ENCODE peak calls at places on chromosomes 2 and 18, in seven cellular contexts. T is HepG2, U is H1, C is HCT116, R is K562, O is SK-N-SH, Y is GM12878. V is an unnamed sample.

GRCh38 chr2:237061356-237061755 is 24.3 kb upstream of the COPS8 start:
- DNase-seq in T (no peak), U (no peak), C (no peak), Y (no peak), O (no peak), R (no peak), V (no peak)

GRCh38 chr2:36329746-36330145 is 25.8 kb upstream of the CRIM1 start:
- DNase-seq in Y (no peak), O (no peak), R (no peak), T (peak), U (no peak), C (no peak), V (peak)

GRCh38 chr2:43539991-43540860 is 55.6 kb downstream of the THADA start:
- DNase-seq in Y (no peak), U (no peak), T (no peak), C (no peak), O (no peak), R (no peak), V (no peak)

GRCh38 chr2:144414324-144414845 is 105.5 kb downstream of the ZEB2 start:
- DNase-seq in O (no peak), U (no peak), R (no peak), C (no peak), T (no peak), Y (no peak), V (no peak)

GRCh38 chr2:121567957-121568409 is 37.3 kb downstream of the RNU4ATAC start:
- DNase-seq in R (no peak), O (no peak), Y (no peak), U (no peak), T (peak), C (no peak), V (no peak)

GRCh38 chr2:64112016-64112415 is 32.2 kb downstream of the PELI1 start:
- DNase-seq in R (no peak), Y (no peak), U (no peak), T (no peak), C (no peak), O (no peak), V (no peak)

GRCh38 chr18:61697306-61697909 is 195.4 kb downstream of the RNF152 start:
- DNase-seq in O (no peak), C (no peak), Y (no peak), T (no peak), U (no peak), R (no peak), V (no peak)

GRCh38 chr2:24083567-24084385 is 858 bp downstream of the TP53I3 start:
- DNase-seq in Y (peak), C (peak), T (peak), R (peak), O (peak), U (no peak), V (peak)

GRCh38 chr2:134359367-134360081 is 105.7 kb downstream of the MGAT5 start:
- DNase-seq in Y (no peak), T (peak), R (no peak), C (peak), U (no peak), O (peak), V (no peak)

GRCh38 chr2:71935291-71935848 is 212.3 kb downstream of the CYP26B1 start:
- DNase-seq in C (no peak), O (peak), U (peak), R (peak), T (no peak), Y (no peak), V (no peak)

GRCh38 chr2:224930124-224930523 is 112.1 kb downstream of the DOCK10 start:
- DNase-seq in Y (no peak), C (no peak), T (no peak), O (no peak), R (no peak), U (no peak), V (no peak)

GRCh38 chr2:107361951-107362350 is 464.7 kb upstream of the RGPD4 start:
- DNase-seq in R (no peak), T (no peak), O (no peak), U (no peak), C (no peak), Y (no peak), V (no peak)

GRCh38 chr2:109715302-109715937 is 78.7 kb upstream of the RGPD5 start:
- DNase-seq in O (no peak), C (no peak), Y (no peak), T (peak), R (no peak), U (no peak), V (no peak)

GRCh38 chr2:9752441-9753275 is 90.6 kb upstream of the TAF1B start:
- DNase-seq in R (peak), U (no peak), T (peak), Y (no peak), C (peak), O (no peak), V (no peak)

GRCh38 chr2:177335917-177336450 is 56.6 kb upstream of the AGPS start:
- DNase-seq in U (no peak), O (no peak), R (no peak), C (no peak), T (no peak), Y (no peak), V (no peak)

GRCh38 chr2:120949957-120950590 is 214.4 kb downstream of the GLI2 start:
- DNase-seq in U (no peak), T (no peak), Y (no peak), O (no peak), R (no peak), C (no peak), V (no peak)

GRCh38 chr2:173545364-173545734 is 190.7 kb downstream of the CDCA7 start:
- DNase-seq in C (no peak), U (no peak), R (no peak), T (no peak), O (no peak), Y (no peak), V (no peak)

GRCh38 chr18:79961527-79962291 is 2.7 kb upstream of the HSBP1L1 start:
- DNase-seq in Y (no peak), T (peak), R (peak), C (no peak), O (no peak), U (no peak), V (no peak)
- TF ChIP-seq JUND in Y (no peak), T (no peak), R (no peak), C (no peak), O (no peak), U (no peak), V (no peak)

GRCh38 chr2:149427371-149427770 is 97.0 kb downstream of the LYPD6 start:
- DNase-seq in T (no peak), R (no peak), O (no peak), Y (no peak), U (no peak), C (no peak), V (peak)

GRCh38 chr2:149428783-149429182 is 98.4 kb downstream of the LYPD6 start:
- DNase-seq in T (no peak), C (no peak), R (no peak), U (no peak), O (no peak), Y (no peak), V (no peak)

DNA sequence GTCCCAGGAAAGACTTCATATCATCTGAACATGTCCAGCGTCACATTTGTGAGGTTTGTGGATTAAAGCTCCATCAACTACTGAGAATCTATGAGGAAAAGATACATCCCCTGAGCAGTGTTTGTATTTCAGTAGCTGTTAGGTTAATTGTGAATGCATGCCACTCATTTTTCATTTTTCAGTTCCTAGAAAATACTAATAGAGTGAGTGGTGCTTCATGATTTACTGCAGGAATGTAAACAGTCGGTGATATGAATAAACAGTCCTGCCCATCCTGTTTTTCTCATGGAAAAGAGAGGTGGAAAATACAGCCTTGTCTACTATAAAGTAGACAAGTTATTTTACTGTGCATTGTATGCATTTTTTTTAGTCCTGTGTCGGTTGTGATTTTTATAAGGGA is 101.0 kb downstream of the LYPD6 start:
- DNase-seq in T (no peak), Y (no peak), R (no peak), C (no peak), U (no peak), O (no peak), V (no peak)
- TF ChIP-seq JUND in T (no peak), Y (no peak), R (no peak), C (no peak), U (no peak), O (no peak), V (no peak)

GRCh38 chr2:227462463-227462951 is 9.4 kb upstream of the AGFG1 start:
- DNase-seq in O (no peak), C (no peak), T (no peak), R (no peak), U (no peak), Y (no peak), V (no peak)
- TF ChIP-seq JUND in O (no peak), C (no peak), T (no peak), R (no peak), U (no peak), Y (no peak), V (no peak)

GRCh38 chr2:207502199-207502598 is 27.6 kb upstream of the CREB1 start:
- DNase-seq in R (no peak), O (no peak), T (no peak), U (no peak), C (no peak), Y (no peak), V (no peak)

GRCh38 chr2:207498427-207498826 is 31.3 kb upstream of the CREB1 start:
- DNase-seq in C (no peak), Y (no peak), R (no peak), U (no peak), T (no peak), O (no peak), V (no peak)

GRCh38 chr2:207501797-207502196 is 28.0 kb upstream of the CREB1 start:
- DNase-seq in T (no peak), O (no peak), Y (no peak), C (no peak), R (no peak), U (no peak), V (no peak)

GRCh38 chr2:207502799-207503198 is 27.0 kb upstream of the CREB1 start:
- DNase-seq in T (no peak), U (no peak), R (no peak), O (no peak), C (no peak), Y (no peak), V (no peak)

DNA sequence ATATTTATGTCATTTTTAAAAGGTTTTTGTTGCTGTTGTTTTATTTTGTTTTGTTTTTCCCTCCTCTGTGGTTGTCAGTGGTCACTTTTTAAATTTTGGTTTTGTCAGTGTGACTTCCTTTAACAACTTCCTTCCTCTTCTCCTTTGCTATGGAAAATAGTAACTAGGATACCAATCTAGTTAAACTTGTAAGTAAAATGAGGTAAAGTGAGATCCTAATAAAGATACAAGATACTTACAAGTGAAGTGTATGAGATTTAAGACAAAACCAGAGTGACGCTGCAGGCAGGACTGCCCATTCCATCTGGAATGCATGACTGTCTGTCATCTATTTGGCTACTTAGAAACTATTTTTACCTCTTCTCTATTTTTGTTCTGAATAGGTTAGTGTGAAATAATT is 30.6 kb upstream of the CREB1 start:
- DNase-seq in R (no peak), Y (no peak), U (no peak), O (no peak), T (no peak), C (no peak), V (no peak)
- TF ChIP-seq JUND in R (no peak), Y (no peak), U (no peak), O (no peak), T (no peak), C (no peak), V (no peak)

DNA sequence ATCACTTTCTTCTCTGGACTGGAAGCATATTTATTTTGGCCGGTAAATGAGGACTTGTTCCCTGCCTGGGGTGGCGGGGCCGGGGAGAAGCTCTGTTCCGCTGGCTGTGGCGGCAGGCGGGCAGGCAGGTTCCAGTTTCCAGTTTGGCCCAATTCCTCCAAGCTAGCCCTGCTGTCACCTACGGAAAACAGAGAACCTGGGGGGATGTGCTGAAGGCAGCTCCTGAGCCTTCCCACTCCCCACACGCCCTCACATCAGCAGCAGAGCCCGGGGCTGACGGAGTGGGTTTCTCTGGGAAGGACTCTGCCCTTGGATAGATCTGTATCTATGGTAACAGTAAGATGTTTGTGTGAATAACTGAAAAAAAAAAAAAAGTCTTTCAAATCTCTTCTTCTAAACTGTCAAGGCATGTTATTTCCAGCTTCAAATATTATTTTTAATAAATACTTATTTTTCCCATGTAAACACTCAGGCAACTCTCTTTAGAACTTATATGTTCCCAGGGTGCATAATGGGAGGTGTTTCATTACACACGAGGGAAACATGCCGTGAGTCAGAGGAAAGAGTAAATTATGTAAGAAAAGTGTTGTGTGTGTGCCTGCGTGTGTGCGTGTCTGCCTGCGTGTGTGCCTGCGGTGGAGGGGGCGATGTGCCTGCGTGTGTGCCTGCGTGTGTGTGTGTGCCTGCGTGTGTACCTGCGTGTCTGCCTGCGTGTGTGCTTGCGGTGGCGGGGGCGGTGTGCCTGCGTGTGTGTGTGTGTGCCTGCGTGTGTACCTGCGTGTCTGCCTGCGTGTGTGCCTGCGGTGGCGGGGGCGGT is 116.1 kb upstream of the ZNF516 start:
- DNase-seq in R (no peak), C (no peak), T (no peak), O (peak), U (no peak), Y (no peak), V (peak)
- TF ChIP-seq JUND in R (no peak), C (no peak), T (no peak), O (no peak), U (no peak), Y (no peak), V (no peak)

GRCh38 chr2:75915851-75916634 is 205.3 kb upstream of the GCFC2 start:
- DNase-seq in Y (no peak), C (no peak), U (no peak), R (no peak), O (no peak), T (no peak), V (no peak)
- TF ChIP-seq JUND in Y (no peak), C (no peak), U (no peak), R (no peak), O (no peak), T (no peak), V (no peak)

DNA sequence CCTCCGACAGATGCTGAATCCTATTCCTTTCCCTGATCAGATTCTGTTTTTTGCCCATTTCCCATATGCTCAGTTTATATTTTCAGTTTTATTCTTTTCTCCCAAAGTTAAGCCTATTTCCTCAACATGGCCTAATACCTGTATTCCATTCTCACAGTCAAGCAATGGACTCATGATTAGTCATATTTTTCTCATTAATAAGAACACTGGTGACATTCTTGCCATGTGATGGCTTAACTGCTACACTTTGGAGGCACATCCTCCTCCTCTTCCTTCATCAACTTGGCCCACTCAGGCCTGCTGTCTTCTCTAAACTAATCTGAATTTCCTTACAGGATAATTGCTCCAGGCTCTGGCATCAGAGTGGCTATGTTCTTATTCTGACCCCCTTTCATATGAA is 679.1 kb downstream of the NYAP2 start:
- DNase-seq in O (no peak), U (no peak), C (no peak), T (no peak), Y (no peak), R (no peak), V (no peak)
- TF ChIP-seq JUND in O (no peak), U (no peak), C (no peak), T (no peak), Y (no peak), R (no peak), V (no peak)

GRCh38 chr2:50953021-50953420 is 78.9 kb downstream of the NRXN1 start:
- DNase-seq in Y (no peak), R (no peak), U (no peak), C (peak), O (no peak), T (peak), V (no peak)

GRCh38 chr2:50952596-50952995 is 79.3 kb downstream of the NRXN1 start:
- DNase-seq in C (peak), Y (no peak), U (no peak), R (no peak), T (no peak), O (no peak), V (no peak)

GRCh38 chr2:50951416-50951815 is 80.5 kb downstream of the NRXN1 start:
- DNase-seq in O (no peak), T (no peak), U (no peak), R (no peak), C (no peak), Y (no peak), V (no peak)

GRCh38 chr2:50950996-50951395 is 80.9 kb downstream of the NRXN1 start:
- DNase-seq in U (no peak), R (no peak), O (no peak), T (no peak), Y (no peak), C (no peak), V (no peak)

DNA sequence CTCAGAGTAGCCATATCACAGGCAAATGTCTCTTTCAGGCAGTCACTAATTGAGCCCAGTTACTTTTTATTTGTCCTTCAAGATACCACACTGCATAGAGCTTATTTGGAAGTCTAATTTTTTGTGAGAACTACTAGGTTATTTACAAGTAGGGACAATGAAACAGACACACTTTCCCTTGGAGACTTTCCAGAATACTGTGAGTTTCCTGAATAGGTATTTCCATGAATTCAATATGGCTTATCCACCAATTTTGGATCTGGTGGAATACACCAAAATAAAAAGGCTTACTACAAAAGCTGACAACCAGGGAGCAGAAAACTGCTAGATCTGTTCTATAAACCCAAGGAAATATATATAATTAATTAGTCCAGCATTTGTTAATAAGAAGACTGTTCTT is 83.2 kb downstream of the NRXN1 start:
- DNase-seq in Y (no peak), R (no peak), O (no peak), C (no peak), T (no peak), U (no peak), V (no peak)
- TF ChIP-seq JUND in Y (no peak), R (no peak), O (no peak), C (no peak), T (no peak), U (no peak), V (no peak)

DNA sequence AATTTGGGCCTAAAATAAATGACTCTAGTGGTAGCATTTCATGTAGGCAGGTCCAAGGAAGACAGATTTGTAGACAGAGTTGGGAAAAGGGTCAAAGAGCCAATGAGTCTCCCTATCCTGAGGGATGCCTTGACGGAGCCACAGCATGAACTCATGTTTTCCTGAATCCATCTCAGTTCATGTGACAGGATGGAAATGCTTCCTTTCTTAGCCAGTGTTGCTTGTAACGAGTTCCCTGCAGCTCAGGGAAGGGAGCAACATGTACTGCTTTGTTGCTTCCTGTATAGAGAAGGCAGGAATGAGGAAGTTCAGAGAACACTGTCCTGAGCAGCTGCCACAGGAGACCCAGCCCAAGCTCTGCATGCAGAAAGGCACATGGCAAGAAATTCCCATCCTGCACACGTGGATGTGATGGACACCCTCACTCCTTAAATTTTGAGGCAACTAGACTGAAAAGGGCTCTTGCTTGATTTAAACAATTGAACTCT is 27.9 kb downstream of the TMEM17 start:
- DNase-seq in T (peak), R (no peak), C (no peak), Y (no peak), U (no peak), O (no peak), V (peak)
- TF ChIP-seq JUND in T (no peak), R (no peak), C (no peak), Y (no peak), U (no peak), O (no peak), V (no peak)

GRCh38 chr2:7011376-7012083 is 94.3 kb downstream of the RNF144A start:
- DNase-seq in C (no peak), U (no peak), Y (no peak), R (no peak), T (no peak), O (no peak), V (no peak)
- TF ChIP-seq JUND in C (no peak), U (no peak), Y (no peak), R (no peak), T (no peak), O (peak), V (no peak)

V was measured in T47D.